ENCODE peak calls at places on chromosomes 13 and 19, in seven cellular contexts. J, Q, I, Y, V, L and M are unnamed samples.

GRCh38 chr19:35204799-35205732 is 23.5 kb downstream of the FAM187B start:
- DNase-seq in Y (peak; percentile 49), J (no peak), I (no peak), V (no peak), Q (no peak), L (no peak), M (no peak)

GRCh38 chr19:16391301-16392055 is 66.9 kb downstream of the KLF2 start:
- DNase-seq in J (no peak), I (no peak), Y (no peak), Q (no peak), L (no peak), V (no peak), M (no peak)

GRCh38 chr13:69947577-69947976 is 160.0 kb upstream of the ATXN8OS start:
- DNase-seq in L (no peak), Q (no peak), Y (no peak), I (no peak), J (no peak), V (no peak), M (no peak)

GRCh38 chr13:110574161-110574560 is 12.6 kb upstream of the RAB20 start:
- DNase-seq in Q (no peak), Y (no peak), V (no peak), L (no peak), J (no peak), I (no peak), M (no peak)

GRCh38 chr19:3538965-3539742 is at the start of gene TEKTIP1:
- DNase-seq in L (no peak), V (no peak), Y (no peak), Q (no peak), J (no peak), I (no peak), M (no peak)

GRCh38 chr19:19186742-19187141 is 5.2 kb downstream of the BORCS8 start:
- DNase-seq in Y (no peak), V (no peak), J (no peak), L (no peak), I (no peak), Q (no peak), M (no peak)

GRCh38 chr13:81395368-81395767 is 1054.4 kb upstream of the SPRY2 start:
- DNase-seq in V (no peak), L (no peak), Y (no peak), J (no peak), I (no peak), Q (no peak), M (no peak)

GRCh38 chr19:45528744-45529453 is 21.6 kb downstream of the VASP start:
- DNase-seq in J (no peak), Y (peak; percentile 78), L (peak; percentile 23), V (no peak), I (no peak), Q (peak; percentile 86), M (peak; percentile 27)

GRCh38 chr19:36256853-36257511 is 42.1 kb downstream of the ZNF146 start:
- DNase-seq in L (no peak), V (no peak), Y (no peak), Q (no peak), J (no peak), I (no peak), M (no peak)

GRCh38 chr13:35518337-35518736 is 41.8 kb upstream of the MAB21L1 start:
- DNase-seq in J (no peak), Y (no peak), Q (no peak), L (no peak), I (no peak), V (no peak), M (no peak)

DNA sequence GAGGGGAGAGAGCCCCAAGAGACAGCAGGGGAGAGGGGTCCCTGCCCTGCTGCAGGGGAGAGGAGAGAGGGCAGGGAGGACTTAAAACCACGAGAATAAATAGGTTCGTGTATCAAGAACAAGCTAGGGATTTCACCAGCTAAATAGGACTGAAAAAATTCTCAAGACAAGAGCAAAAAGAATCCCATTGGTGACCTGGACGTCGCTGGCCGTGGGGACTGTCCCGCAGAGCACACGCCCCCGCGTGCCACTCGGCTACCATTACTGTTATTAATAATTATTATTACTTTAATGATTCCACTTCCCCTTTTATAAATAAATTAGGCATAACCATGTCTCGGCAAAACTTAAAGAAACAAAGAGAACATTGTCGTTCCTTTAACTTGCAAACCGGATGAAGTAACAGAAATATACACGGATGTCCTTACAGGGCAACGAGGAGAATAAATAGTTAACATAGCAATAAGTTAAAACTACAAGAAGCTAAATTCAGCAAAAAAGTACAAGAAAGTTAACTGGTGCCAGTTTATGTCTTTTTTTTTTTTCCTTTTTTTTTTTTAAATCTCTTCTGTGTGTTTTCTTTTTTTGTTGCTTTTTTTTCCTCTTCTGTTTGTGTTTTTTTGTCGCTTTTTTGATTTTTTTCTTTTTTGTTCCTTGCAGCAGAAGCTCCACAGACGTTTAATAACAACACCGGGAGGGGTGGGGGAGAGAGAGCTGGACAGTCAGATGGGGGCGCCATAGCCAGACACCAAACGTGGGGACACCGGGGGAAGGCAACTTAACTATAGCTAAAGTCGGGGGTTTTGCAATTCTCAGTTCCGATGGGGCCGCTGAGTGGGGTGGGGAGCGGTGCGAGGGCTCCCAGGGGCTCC is 16.7 kb downstream of the PRKCSH start:
- DNase-seq in J (no peak), Y (no peak), L (no peak), I (no peak), V (no peak), Q (no peak), M (no peak)
- TF ChIP-seq CTCF in J (peak; percentile 13), Y (no peak), L (no peak), I (peak; percentile 5), V (no peak), Q (peak; percentile 49), M (no peak)

DNA sequence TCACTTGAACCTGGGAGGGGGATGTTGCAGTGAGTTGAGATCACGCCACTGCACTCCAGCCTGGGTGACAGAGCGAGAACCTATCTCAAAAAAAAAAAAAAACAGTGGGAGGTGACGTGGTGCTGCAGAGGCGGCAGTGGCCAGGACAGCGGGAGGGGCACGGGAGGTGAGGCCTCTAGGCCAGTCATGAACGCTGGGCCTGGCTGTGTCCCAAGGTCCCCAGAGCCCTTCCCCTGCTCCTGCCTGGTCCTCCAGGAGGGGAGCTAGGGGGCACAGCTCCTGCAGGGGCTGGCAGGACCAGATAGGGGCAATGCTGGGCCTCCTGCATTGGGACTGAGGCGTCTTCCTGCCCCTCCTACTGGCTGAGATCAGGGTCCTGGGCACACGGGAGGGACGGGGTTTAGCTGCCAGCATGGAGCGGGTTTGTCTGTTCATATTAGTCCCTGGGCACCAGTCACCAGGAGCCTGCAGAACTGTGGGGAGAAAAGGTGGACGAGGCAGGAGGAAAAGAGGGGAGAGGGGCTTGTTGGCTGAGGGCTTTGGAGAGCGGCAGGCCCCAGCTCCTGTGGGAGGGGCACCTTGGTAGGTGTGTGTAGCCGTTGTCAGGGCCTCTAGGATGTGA is 4.5 kb downstream of the MAP2K7 start:
- DNase-seq in Y (no peak), I (no peak), J (no peak), Q (no peak), V (no peak), L (no peak), M (no peak)
- TF ChIP-seq CTCF in Y (no peak), I (no peak), J (no peak), Q (no peak), V (no peak), L (no peak), M (no peak)

GRCh38 chr19:2255982-2256685 is at the start of gene JSRP1:
- DNase-seq in J (no peak), V (no peak), I (no peak), L (no peak), Y (no peak), Q (no peak), M (no peak)

GRCh38 chr19:2252481-2253105 is 3.5 kb downstream of the AMH start:
- DNase-seq in I (no peak), Q (no peak), J (no peak), Y (no peak), V (no peak), L (no peak), M (no peak)

GRCh38 chr19:2253106-2254051 is 2.8 kb downstream of the JSRP1 start:
- DNase-seq in J (no peak), L (no peak), V (no peak), Y (no peak), I (no peak), Q (no peak), M (no peak)

GRCh38 chr19:2255112-2255845 is 938 bp downstream of the JSRP1 start:
- DNase-seq in Q (no peak), Y (no peak), J (no peak), I (no peak), V (no peak), L (no peak), M (no peak)

DNA sequence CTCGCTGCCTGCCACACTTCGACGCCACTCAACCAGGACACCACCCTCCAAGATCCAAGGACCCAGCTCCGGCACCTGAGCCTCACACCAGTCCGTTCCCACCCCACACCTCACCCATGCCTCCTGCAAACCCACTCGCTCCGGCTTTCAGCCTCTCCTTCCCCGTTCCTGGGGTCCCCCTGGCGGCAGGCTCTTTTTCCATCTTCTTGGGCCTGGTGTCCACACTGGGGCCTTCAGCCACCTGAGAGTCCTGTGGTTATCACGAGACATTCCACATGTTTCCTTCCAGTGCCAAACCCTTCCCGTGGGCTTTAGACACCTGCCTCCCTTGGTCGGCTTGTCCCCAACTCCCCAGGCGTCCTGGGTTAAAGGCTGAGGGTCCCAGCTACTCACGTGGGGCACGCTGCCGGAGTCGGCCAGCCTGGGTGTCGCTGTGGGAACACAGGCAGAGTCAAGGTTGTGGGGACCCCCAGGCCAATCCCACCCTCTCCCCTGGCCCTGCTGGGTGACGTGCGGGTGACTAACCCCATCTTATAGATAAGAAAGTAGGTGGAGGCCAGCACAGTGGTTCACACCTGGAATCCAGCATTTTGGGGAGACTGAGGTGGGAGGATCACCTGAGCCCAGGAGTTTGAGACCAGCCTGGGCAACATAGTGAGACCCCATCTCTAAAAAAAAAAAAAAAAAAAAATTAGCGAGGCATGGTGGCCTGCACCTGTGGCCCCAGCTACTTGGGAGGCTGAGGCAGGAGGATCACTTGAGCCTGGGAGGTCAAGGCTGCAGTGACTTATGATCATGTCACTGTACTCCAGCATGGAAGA is 2.0 kb downstream of the JSRP1 start:
- DNase-seq in Q (no peak), L (peak; percentile 51), V (peak; percentile 51), Y (no peak), J (peak; percentile 49), I (no peak), M (no peak)
- TF ChIP-seq CTCF in Q (no peak), L (peak; percentile 43), V (peak; percentile 31), Y (no peak), J (peak; percentile 64), I (peak; percentile 18), M (peak; percentile 21)

DNA sequence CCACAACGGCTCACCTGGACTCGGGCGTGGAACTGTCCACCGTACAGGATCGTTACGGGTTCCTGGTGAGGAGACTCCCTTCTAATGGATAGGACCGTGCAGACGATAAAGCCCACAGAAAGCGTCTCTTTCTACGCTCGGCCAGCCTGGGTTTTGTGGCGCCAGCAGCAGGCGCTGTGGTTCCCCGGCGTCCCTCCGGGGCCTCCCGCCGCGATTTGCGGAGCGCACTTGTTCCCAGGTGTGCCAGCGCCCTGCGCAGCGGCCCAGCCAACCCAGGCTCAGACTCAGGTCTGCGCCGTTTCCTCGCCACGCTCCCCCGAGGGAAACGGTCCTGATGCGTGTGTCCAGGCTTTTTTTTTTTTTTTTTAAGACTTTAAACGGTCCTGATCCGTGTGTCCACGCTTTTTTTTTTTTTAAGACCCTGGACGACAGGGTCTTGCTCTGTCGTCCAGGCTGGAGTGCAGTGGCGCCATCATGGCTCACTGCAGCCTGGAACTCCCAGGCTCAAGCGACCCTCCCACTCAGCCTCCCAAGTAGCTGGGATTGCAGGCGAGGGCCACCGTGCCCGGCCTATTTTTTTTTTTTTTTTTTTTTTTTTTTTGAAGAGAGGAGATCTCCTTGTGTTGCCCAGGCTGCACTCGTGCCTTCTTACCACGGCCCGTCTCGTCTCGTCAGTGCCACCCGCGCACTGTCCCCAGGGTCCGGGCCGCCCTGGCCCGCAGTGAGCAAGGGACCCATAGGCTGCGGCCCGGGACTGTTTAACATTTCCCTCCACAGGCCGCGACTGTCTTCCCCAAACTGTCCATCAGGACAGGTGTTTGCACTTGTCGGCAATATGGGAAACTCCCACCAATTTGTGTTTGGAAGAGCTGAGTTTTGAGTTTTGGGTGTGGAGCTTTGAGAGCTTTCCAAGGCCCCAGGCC is 23.8 kb downstream of the GJA3 start:
- DNase-seq in J (peak; percentile 14), Y (peak; percentile 67), I (no peak), V (no peak), L (no peak), Q (no peak), M (peak; percentile 19)
- TF ChIP-seq CTCF in J (peak; percentile 50), Y (peak; percentile 35), I (peak; percentile 44), V (peak; percentile 29), L (peak; percentile 40), Q (peak; percentile 40), M (peak; percentile 45)